ENCODE peak calls at places on chromosomes 11 and 22, in four cellular contexts. One of them, this sample, is unnamed.

GRCh38 chr22:27474711-27475547 is 326.6 kb downstream of the MN1 start:
- DNase-seq in H4: peak
- DNase-seq in T-helper 2 cell: no peak
- DNase-seq in activated CD4-positive, alpha-beta T cell treated with anti-CD3 and anti-CD28 coated beads, Interleukin-2, amount 10 ng/mL, durations not matched to agents 7 days and 5 days: no peak
- DNase-seq in this sample: no peak

GRCh38 chr11:8721740-8722139 is 39.1 kb downstream of the RPL27A start:
- DNase-seq in activated CD4-positive, alpha-beta T cell treated with anti-CD3 and anti-CD28 coated beads, Interleukin-2, amount 10 ng/mL, durations not matched to agents 7 days and 5 days: no peak
- DNase-seq in H4: no peak
- DNase-seq in T-helper 2 cell: no peak
- DNase-seq in this sample: no peak

GRCh38 chr11:119108151-119108856 is 1.2 kb downstream of the C2CD2L start:
- DNase-seq in H4: no peak
- DNase-seq in T-helper 2 cell: no peak
- DNase-seq in activated CD4-positive, alpha-beta T cell treated with anti-CD3 and anti-CD28 coated beads, Interleukin-2, amount 10 ng/mL, durations not matched to agents 7 days and 5 days: peak
- DNase-seq in this sample: no peak

GRCh38 chr11:128054323-128054910 is 532.9 kb downstream of the ETS1 start:
- DNase-seq in activated CD4-positive, alpha-beta T cell treated with anti-CD3 and anti-CD28 coated beads, Interleukin-2, amount 10 ng/mL, durations not matched to agents 7 days and 5 days: no peak
- DNase-seq in T-helper 2 cell: no peak
- DNase-seq in H4: no peak
- DNase-seq in this sample: no peak

GRCh38 chr11:58640386-58641023 is 18.0 kb downstream of the CNTF start:
- DNase-seq in activated CD4-positive, alpha-beta T cell treated with anti-CD3 and anti-CD28 coated beads, Interleukin-2, amount 10 ng/mL, durations not matched to agents 7 days and 5 days: no peak
- DNase-seq in T-helper 2 cell: no peak
- DNase-seq in H4: no peak
- DNase-seq in this sample: no peak

GRCh38 chr11:64055077-64055476 is 19.3 kb downstream of the FLRT1 start:
- DNase-seq in activated CD4-positive, alpha-beta T cell treated with anti-CD3 and anti-CD28 coated beads, Interleukin-2, amount 10 ng/mL, durations not matched to agents 7 days and 5 days: no peak
- DNase-seq in H4: no peak
- DNase-seq in T-helper 2 cell: no peak
- DNase-seq in this sample: no peak

GRCh38 chr11:84788220-84788619 is 838.9 kb downstream of the DLG2 start:
- DNase-seq in T-helper 2 cell: no peak
- DNase-seq in activated CD4-positive, alpha-beta T cell treated with anti-CD3 and anti-CD28 coated beads, Interleukin-2, amount 10 ng/mL, durations not matched to agents 7 days and 5 days: no peak
- DNase-seq in H4: no peak
- DNase-seq in this sample: no peak

GRCh38 chr11:117221775-117222517 is 9.9 kb downstream of the PCSK7 start:
- DNase-seq in H4: peak
- DNase-seq in T-helper 2 cell: no peak
- DNase-seq in activated CD4-positive, alpha-beta T cell treated with anti-CD3 and anti-CD28 coated beads, Interleukin-2, amount 10 ng/mL, durations not matched to agents 7 days and 5 days: no peak
- DNase-seq in this sample: peak

GRCh38 chr22:17366329-17366728 is 2.9 kb upstream of the CECR2 start:
- DNase-seq in H4: no peak
- DNase-seq in T-helper 2 cell: no peak
- DNase-seq in activated CD4-positive, alpha-beta T cell treated with anti-CD3 and anti-CD28 coated beads, Interleukin-2, amount 10 ng/mL, durations not matched to agents 7 days and 5 days: no peak
- DNase-seq in this sample: no peak

GRCh38 chr11:60992842-60993409 is 21.4 kb downstream of the CD6 start:
- DNase-seq in T-helper 2 cell: no peak
- DNase-seq in activated CD4-positive, alpha-beta T cell treated with anti-CD3 and anti-CD28 coated beads, Interleukin-2, amount 10 ng/mL, durations not matched to agents 7 days and 5 days: no peak
- DNase-seq in H4: no peak
- DNase-seq in this sample: no peak

GRCh38 chr11:11038339-11039248 is 180.7 kb upstream of the ZBED5 start:
- DNase-seq in T-helper 2 cell: no peak
- DNase-seq in H4: no peak
- DNase-seq in activated CD4-positive, alpha-beta T cell treated with anti-CD3 and anti-CD28 coated beads, Interleukin-2, amount 10 ng/mL, durations not matched to agents 7 days and 5 days: no peak
- DNase-seq in this sample: no peak

GRCh38 chr11:111259871-111260270 is 14.3 kb downstream of the POU2AF2 start:
- DNase-seq in H4: no peak
- DNase-seq in activated CD4-positive, alpha-beta T cell treated with anti-CD3 and anti-CD28 coated beads, Interleukin-2, amount 10 ng/mL, durations not matched to agents 7 days and 5 days: no peak
- DNase-seq in T-helper 2 cell: no peak
- DNase-seq in this sample: no peak

This sample was measured in NCI-H187 treated with DMSO at 0.1 percent for 48 hours.